ENCODE peak calls at places on chromosomes 16 and 17, in six cellular contexts. One of them, this sample, is unnamed.

GRCh38 chr17:55157165-55157564 is 107.6 kb upstream of the HLF start:
- DNase-seq in CD4-positive, alpha-beta T cell: no peak
- DNase-seq in endothelial cell: no peak
- DNase-seq in A172: peak
- DNase-seq in nephron progenitor cell: no peak
- DNase-seq in neural progenitor cell: no peak
- DNase-seq in this sample: no peak

GRCh38 chr16:27772093-27772820 is 222.3 kb downstream of the KATNIP start:
- DNase-seq in nephron progenitor cell: no peak
- DNase-seq in CD4-positive, alpha-beta T cell: no peak
- DNase-seq in neural progenitor cell: no peak
- DNase-seq in A172: no peak
- DNase-seq in endothelial cell: no peak
- DNase-seq in this sample: no peak

GRCh38 chr16:53893731-53894435 is 189.9 kb downstream of the FTO start:
- DNase-seq in endothelial cell: no peak
- DNase-seq in neural progenitor cell: no peak
- DNase-seq in A172: peak
- DNase-seq in CD4-positive, alpha-beta T cell: no peak
- DNase-seq in nephron progenitor cell: no peak
- DNase-seq in this sample: no peak

GRCh38 chr16:58488531-58488930 is 11.4 kb upstream of the NDRG4 start:
- DNase-seq in nephron progenitor cell: no peak
- DNase-seq in endothelial cell: no peak
- DNase-seq in CD4-positive, alpha-beta T cell: no peak
- DNase-seq in A172: no peak
- DNase-seq in neural progenitor cell: no peak
- DNase-seq in this sample: no peak

GRCh38 chr17:38560503-38561318 is 45.0 kb downstream of the SRCIN1 start:
- DNase-seq in nephron progenitor cell: peak
- DNase-seq in neural progenitor cell: peak
- DNase-seq in A172: no peak
- DNase-seq in CD4-positive, alpha-beta T cell: peak
- DNase-seq in endothelial cell: peak
- DNase-seq in this sample: no peak

GRCh38 chr17:53950207-53950857 is 127.6 kb downstream of the KIF2B start:
- DNase-seq in A172: no peak
- DNase-seq in CD4-positive, alpha-beta T cell: no peak
- DNase-seq in endothelial cell: peak
- DNase-seq in nephron progenitor cell: peak
- DNase-seq in neural progenitor cell: peak
- DNase-seq in this sample: no peak

GRCh38 chr17:62916684-62917571 is 49.1 kb upstream of the TANC2 start:
- DNase-seq in neural progenitor cell: no peak
- DNase-seq in CD4-positive, alpha-beta T cell: no peak
- DNase-seq in endothelial cell: no peak
- DNase-seq in nephron progenitor cell: no peak
- DNase-seq in A172: no peak
- DNase-seq in this sample: no peak

GRCh38 chr17:44906010-44906646 is 6.9 kb upstream of the EFTUD2 start:
- DNase-seq in neural progenitor cell: no peak
- DNase-seq in CD4-positive, alpha-beta T cell: no peak
- DNase-seq in nephron progenitor cell: no peak
- DNase-seq in endothelial cell: no peak
- DNase-seq in A172: peak
- DNase-seq in this sample: no peak

GRCh38 chr17:77577491-77577890 is 381.0 kb upstream of the TNRC6C start:
- DNase-seq in neural progenitor cell: no peak
- DNase-seq in endothelial cell: no peak
- DNase-seq in A172: no peak
- DNase-seq in nephron progenitor cell: no peak
- DNase-seq in CD4-positive, alpha-beta T cell: no peak
- DNase-seq in this sample: no peak

This sample was measured in T-helper 17 cell.